ENCODE peak calls at places on chromosomes 7 and 10, in seven cellular contexts. One of them, this sample, is unnamed.

GRCh38 chr10:1525354-1526162 is 211.8 kb downstream of the ADARB2 start:
- DNase-seq in CD4-positive, alpha-beta T cell: no peak
- DNase-seq in activated naive CD4-positive, alpha-beta T cell: no peak
- DNase-seq in M059J: no peak
- DNase-seq in GM04504: no peak
- DNase-seq in PC-9: no peak
- DNase-seq in WTC11: no peak
- DNase-seq in this sample: no peak

GRCh38 chr7:74718336-74718735 is 55.5 kb upstream of the NCF1 start:
- DNase-seq in CD4-positive, alpha-beta T cell: no peak
- DNase-seq in activated naive CD4-positive, alpha-beta T cell: no peak
- DNase-seq in M059J: peak
- DNase-seq in GM04504: no peak
- DNase-seq in PC-9: no peak
- DNase-seq in WTC11: no peak
- DNase-seq in this sample: no peak

GRCh38 chr7:146074195-146074765 is 42.3 kb upstream of the CNTNAP2 start:
- DNase-seq in CD4-positive, alpha-beta T cell: no peak
- DNase-seq in activated naive CD4-positive, alpha-beta T cell: no peak
- DNase-seq in M059J: no peak
- DNase-seq in GM04504: no peak
- DNase-seq in PC-9: no peak
- DNase-seq in WTC11: no peak
- DNase-seq in this sample: no peak

GRCh38 chr7:29319719-29320521 is 125.3 kb downstream of the CHN2 start:
- DNase-seq in CD4-positive, alpha-beta T cell: no peak
- DNase-seq in activated naive CD4-positive, alpha-beta T cell: no peak
- DNase-seq in M059J: no peak
- DNase-seq in GM04504: no peak
- DNase-seq in PC-9: no peak
- DNase-seq in WTC11: no peak
- DNase-seq in this sample: no peak

GRCh38 chr10:88157981-88158465 is 294.6 kb downstream of the PTEN start:
- DNase-seq in CD4-positive, alpha-beta T cell: no peak
- DNase-seq in activated naive CD4-positive, alpha-beta T cell: no peak
- DNase-seq in M059J: peak
- DNase-seq in GM04504: peak
- DNase-seq in PC-9: peak
- DNase-seq in WTC11: no peak
- DNase-seq in this sample: no peak

GRCh38 chr7:821688-822087 is 10.6 kb upstream of the SUN1 start:
- DNase-seq in CD4-positive, alpha-beta T cell: no peak
- DNase-seq in activated naive CD4-positive, alpha-beta T cell: no peak
- DNase-seq in M059J: no peak
- DNase-seq in GM04504: no peak
- DNase-seq in PC-9: no peak
- DNase-seq in WTC11: no peak
- DNase-seq in this sample: peak

GRCh38 chr7:137943132-137943551 is 58.7 kb downstream of the CREB3L2 start:
- DNase-seq in CD4-positive, alpha-beta T cell: no peak
- DNase-seq in activated naive CD4-positive, alpha-beta T cell: no peak
- DNase-seq in M059J: peak
- DNase-seq in GM04504: no peak
- DNase-seq in PC-9: no peak
- DNase-seq in WTC11: peak
- DNase-seq in this sample: peak

GRCh38 chr10:10818082-10818481 is 199.6 kb upstream of the CELF2 start:
- DNase-seq in CD4-positive, alpha-beta T cell: no peak
- DNase-seq in activated naive CD4-positive, alpha-beta T cell: no peak
- DNase-seq in M059J: no peak
- DNase-seq in GM04504: peak
- DNase-seq in PC-9: no peak
- DNase-seq in WTC11: no peak
- DNase-seq in this sample: no peak

GRCh38 chr7:157394246-157395191 is 57.7 kb downstream of the DNAJB6 start:
- DNase-seq in CD4-positive, alpha-beta T cell: no peak
- DNase-seq in activated naive CD4-positive, alpha-beta T cell: no peak
- DNase-seq in M059J: no peak
- DNase-seq in GM04504: no peak
- DNase-seq in PC-9: no peak
- DNase-seq in WTC11: no peak
- DNase-seq in this sample: no peak

This sample was measured in gastrocnemius medialis.